ENCODE peak calls at places on chromosomes 4 and X, in eight cellular contexts. R, X, B, P, D, E, M and W are unnamed samples.
A peak's percentile ranks its signal among the peaks of the same experiment; 100 is the strongest.

GRCh38 chrX:107755721-107756120 is 19.9 kb downstream of the TSC22D3 start:
- DNase-seq in R (no peak), X (no peak), B (no peak), P (no peak), D (no peak), E (no peak), M (no peak), W (no peak)

GRCh38 chr4:141567326-141567915 is 69.0 kb upstream of the IL15 start:
- DNase-seq in R (no peak), X (no peak), B (no peak), P (no peak), D (no peak), E (no peak), M (no peak), W (no peak)

GRCh38 chr4:84814100-84814750 is 152.3 kb downstream of the WDFY3 start:
- DNase-seq in R (peak; percentile 59), X (no peak), B (no peak), P (peak; percentile 60), D (peak; percentile 94), E (no peak), M (no peak), W (peak; percentile 43)

GRCh38 chrX:106168107-106168506 is at the start of gene PWWP3B:
- DNase-seq in R (no peak), X (no peak), B (peak; percentile 36), P (peak; percentile 38), D (peak; percentile 37), E (peak; percentile 41), M (peak; percentile 21), W (peak; percentile 46)

GRCh38 chr4:39032218-39033085 is at the start of gene TMEM156:
- DNase-seq in R (no peak), X (no peak), B (no peak), P (no peak), D (peak; percentile 56), E (no peak), M (no peak), W (no peak)

GRCh38 chr4:150581611-150582010 is 340 bp upstream of the MAB21L2 start:
- DNase-seq in R (no peak), X (no peak), B (peak; percentile 56), P (no peak), D (no peak), E (peak; percentile 55), M (peak; percentile 50), W (peak; percentile 63)

GRCh38 chrX:9370888-9371287 is 94.0 kb upstream of the TBL1X start:
- DNase-seq in R (no peak), X (no peak), B (no peak), P (no peak), D (peak; percentile 57), E (no peak), M (no peak), W (no peak)

GRCh38 chr4:8472689-8473197 is 32.2 kb downstream of the TRMT44 start:
- DNase-seq in R (peak; percentile 99), X (no peak), B (no peak), P (no peak), D (peak; percentile 94), E (no peak), M (no peak), W (no peak)

GRCh38 chr4:53326535-53326934 is 39.3 kb downstream of the SCFD2 start:
- DNase-seq in R (no peak), X (no peak), B (no peak), P (no peak), D (no peak), E (no peak), M (no peak), W (no peak)

GRCh38 chr4:156377036-156377700 is 423.5 kb upstream of the CTSO start:
- DNase-seq in R (no peak), X (no peak), B (no peak), P (no peak), D (peak; percentile 21), E (no peak), M (no peak), W (no peak)

GRCh38 chr4:170004656-170005250 is 21.4 kb downstream of the MFAP3L start:
- DNase-seq in R (no peak), X (no peak), B (no peak), P (no peak), D (peak; percentile 31), E (no peak), M (no peak), W (no peak)

GRCh38 chr4:10173754-10174749 is 57.5 kb upstream of the WDR1 start:
- DNase-seq in R (no peak), X (no peak), B (no peak), P (no peak), D (no peak), E (peak; percentile 45), M (no peak), W (no peak)

GRCh38 chr4:46937493-46937892 is 28.4 kb upstream of the COX7B2 start:
- DNase-seq in R (no peak), X (no peak), B (no peak), P (no peak), D (peak; percentile 1), E (no peak), M (no peak), W (no peak)
- TF ChIP-seq CTCF in R (no peak), X (no peak), B (no peak), P (peak; percentile 10), D (peak; percentile 16), E (no peak), M (peak; percentile 43), W (peak; percentile 50)

DNA sequence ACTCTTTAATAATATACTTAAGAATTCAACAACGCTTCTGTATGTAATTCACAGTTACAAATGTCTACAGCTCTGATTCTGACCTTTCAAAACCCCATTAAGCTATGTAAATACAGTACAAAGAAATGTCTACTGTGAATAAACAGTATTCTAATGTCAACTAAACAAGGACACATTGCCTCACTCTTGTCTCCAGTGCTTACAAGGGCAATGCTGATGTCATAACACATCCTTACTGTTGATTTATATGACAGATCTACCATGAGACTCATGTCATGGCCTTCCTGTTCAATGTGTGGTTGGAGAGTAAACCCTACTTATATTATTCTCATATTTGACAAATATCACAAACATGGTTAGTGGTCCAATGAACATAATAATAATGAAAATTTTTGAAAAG is 256.1 kb upstream of the ADGRL3 start:
- DNase-seq in R (no peak), X (no peak), B (no peak), P (no peak), D (no peak), E (no peak), M (no peak), W (no peak)
- TF ChIP-seq CTCF in R (no peak), X (no peak), B (no peak), P (no peak), D (no peak), E (no peak), M (no peak), W (no peak)

GRCh38 chr4:129852434-129852833 is 756.5 kb downstream of the C4orf33 start:
- DNase-seq in R (no peak), X (no peak), B (no peak), P (no peak), D (no peak), E (no peak), M (no peak), W (no peak)
- TF ChIP-seq CTCF in R (no peak), X (no peak), B (no peak), P (no peak), D (no peak), E (no peak), M (no peak), W (no peak)

GRCh38 chrX:103685396-103685795 is 1.1 kb downstream of the MORF4L2 start:
- DNase-seq in R (no peak), X (no peak), B (no peak), P (no peak), D (peak; percentile 21), E (peak; percentile 3), M (no peak), W (no peak)

GRCh38 chrX:103687696-103688191 is 1.2 kb upstream of the MORF4L2 start:
- DNase-seq in R (peak; percentile 34), X (peak; percentile 67), B (peak; percentile 70), P (peak; percentile 64), D (peak; percentile 83), E (peak; percentile 74), M (peak; percentile 69), W (peak; percentile 70)

GRCh38 chrX:103688949-103689348 is 2.5 kb upstream of the MORF4L2 start:
- DNase-seq in R (no peak), X (no peak), B (no peak), P (no peak), D (peak; percentile 45), E (no peak), M (no peak), W (no peak)

GRCh38 chrX:103686199-103687072 is at the start of gene MORF4L2:
- DNase-seq in R (peak; percentile 99), X (peak; percentile 84), B (peak; percentile 84), P (peak; percentile 95), D (peak; percentile 99), E (peak; percentile 93), M (peak; percentile 62), W (peak; percentile 77)

DNA sequence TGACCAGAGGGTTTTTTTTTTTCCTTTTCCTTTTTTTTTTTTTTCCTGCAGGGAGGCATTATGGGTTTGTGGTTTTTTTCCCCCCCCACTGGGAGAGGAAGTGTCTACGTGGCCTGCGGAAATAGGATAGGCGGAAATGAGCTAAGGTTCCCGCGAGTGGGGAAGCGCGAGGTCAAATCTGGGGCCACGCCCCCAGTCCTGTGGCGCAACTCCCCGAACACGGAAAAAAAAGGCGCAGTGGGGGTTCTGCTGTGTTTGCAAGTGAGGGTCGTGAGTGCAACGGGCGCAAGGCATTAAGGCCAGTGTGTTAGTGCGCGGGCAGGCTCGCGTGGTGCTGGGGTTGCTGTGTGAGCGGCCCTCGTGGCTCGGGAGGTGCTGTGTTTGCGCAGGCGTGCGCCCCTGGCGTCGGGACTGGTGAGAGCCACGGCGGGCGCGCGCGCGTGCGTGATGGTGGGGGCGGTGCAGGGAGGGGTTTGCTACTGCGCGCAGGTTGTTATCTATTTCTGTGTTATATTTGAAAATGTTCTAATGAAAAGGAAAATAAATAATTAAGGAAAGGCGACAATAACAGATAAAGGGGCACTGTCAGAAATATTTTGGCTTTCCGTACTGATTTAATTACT is 685 bp upstream of the MORF4L2 start:
- DNase-seq in R (peak; percentile 32), X (peak; percentile 92), B (peak; percentile 60), P (peak; percentile 45), D (no peak), E (peak; percentile 90), M (peak; percentile 67), W (peak; percentile 77)
- TF ChIP-seq CTCF in R (peak; percentile 44), X (no peak), B (no peak), P (peak; percentile 23), D (peak; percentile 27), E (peak; percentile 25), M (peak; percentile 52), W (peak; percentile 21)

DNA sequence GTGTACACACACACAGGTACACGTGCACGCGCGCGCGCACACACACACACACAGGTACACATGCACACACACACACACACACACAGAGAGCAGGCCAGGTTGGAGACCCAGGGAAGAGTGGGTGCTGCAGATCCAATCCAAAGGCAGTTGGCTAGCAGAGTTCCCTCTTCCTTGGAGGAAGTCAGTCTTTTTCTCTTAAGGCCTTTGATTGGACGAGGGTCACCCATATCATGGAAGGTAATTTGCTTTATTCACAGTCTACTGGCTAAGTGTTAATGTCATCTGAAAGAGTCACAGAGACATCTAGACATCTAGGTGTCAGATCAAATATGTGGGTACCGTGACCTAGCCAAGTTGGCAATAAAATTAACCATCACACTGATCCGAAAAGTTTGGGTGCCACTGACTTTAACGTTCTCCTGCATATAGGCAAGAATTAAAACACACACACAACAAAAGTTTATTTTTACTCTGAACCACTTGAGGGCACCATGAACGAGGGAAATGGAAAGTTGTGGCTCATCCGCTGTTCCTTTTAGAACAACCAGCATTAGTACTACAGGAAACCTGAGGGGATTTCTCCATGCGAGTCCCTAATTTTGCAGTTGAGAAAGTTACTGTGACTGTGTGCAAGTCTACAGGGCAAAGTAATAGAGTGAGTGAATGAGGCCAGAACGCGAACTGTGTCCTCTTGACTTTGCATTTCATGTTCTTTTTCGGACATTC is 66.0 kb upstream of the STOX2 start:
- DNase-seq in R (no peak), X (no peak), B (no peak), P (no peak), D (peak; percentile 16), E (no peak), M (no peak), W (no peak)
- TF ChIP-seq CTCF in R (peak; percentile 20), X (no peak), B (no peak), P (no peak), D (peak; percentile 25), E (no peak), M (peak; percentile 53), W (no peak)